ENCODE peak calls at places on chromosome 10, in nine cellular contexts. Q, B, F, Y, N, K, A, E and O are unnamed samples. For H3K36me3, the result is how much of the 10 kb centered on the place peaks cover.

GRCh38 chr10:5775705-5776104 is 37.5 kb downstream of the GDI2 start:
- DNase-seq in Q (no peak), B (no peak), F (no peak), Y (no peak), N (peak), K (peak), A (peak), E (no peak), O (peak)

GRCh38 chr10:121823993-121824463 is 103.8 kb downstream of the ATE1 start:
- DNase-seq in Q (no peak), B (peak), F (no peak), Y (no peak), N (no peak), K (no peak), A (no peak), E (no peak), O (peak)

GRCh38 chr10:133260895-133261725 is 15.6 kb downstream of the ADAM8 start:
- DNase-seq in Q (peak), B (no peak), F (no peak), Y (peak), N (peak), K (peak), A (peak), E (no peak), O (peak)

GRCh38 chr10:131089150-131089549 is 222.4 kb downstream of the TCERG1L start:
- DNase-seq in Q (no peak), B (no peak), F (no peak), Y (no peak), N (no peak), K (no peak), A (no peak), E (no peak), O (no peak)

GRCh38 chr10:129523723-129524316 is 56.8 kb downstream of the MGMT start:
- DNase-seq in Q (no peak), B (no peak), F (no peak), Y (no peak), N (no peak), K (no peak), A (no peak), E (no peak), O (no peak)

GRCh38 chr10:61397175-61397986 is 55.8 kb downstream of the TMEM26 start:
- DNase-seq in Q (no peak), B (peak), F (no peak), Y (no peak), N (no peak), K (no peak), A (no peak), E (no peak), O (no peak)

GRCh38 chr10:99172130-99172738 is 63.4 kb downstream of the HPSE2 start:
- DNase-seq in Q (no peak), B (peak), F (no peak), Y (no peak), N (peak), K (no peak), A (no peak), E (no peak), O (no peak)

GRCh38 chr10:60314306-60314940 is 75.3 kb downstream of the ANK3 start:
- DNase-seq in Q (no peak), B (peak), F (no peak), Y (no peak), N (no peak), K (no peak), A (no peak), E (no peak), O (no peak)

GRCh38 chr10:1498746-1499343 is 238.5 kb downstream of the ADARB2 start:
- DNase-seq in Q (no peak), B (no peak), F (no peak), Y (no peak), N (no peak), K (no peak), A (no peak), E (no peak), O (no peak)

GRCh38 chr10:67015225-67015624 is 89.4 kb downstream of the LRRTM3 start:
- DNase-seq in Q (no peak), B (no peak), F (no peak), Y (no peak), N (no peak), K (no peak), A (no peak), E (no peak), O (no peak)

GRCh38 chr10:45437587-45438456 is 63.8 kb downstream of the ALOX5 start:
- DNase-seq in Q (no peak), B (no peak), F (no peak), Y (no peak), N (no peak), K (no peak), A (no peak), E (no peak), O (no peak)

GRCh38 chr10:118873738-118874105 is 119.0 kb upstream of the CACUL1 start:
- DNase-seq in Q (no peak), B (no peak), F (no peak), Y (no peak), N (no peak), K (no peak), A (no peak), E (no peak), O (no peak)

GRCh38 chr10:121260383-121260782 is 337.9 kb downstream of the FGFR2 start:
- DNase-seq in Q (no peak), B (no peak), F (no peak), Y (no peak), N (no peak), K (no peak), A (no peak), E (no peak), O (no peak)

GRCh38 chr10:132590094-132590751 is 52.6 kb downstream of the INPP5A start:
- DNase-seq in Q (no peak), B (no peak), F (no peak), Y (no peak), N (no peak), K (no peak), A (no peak), E (no peak), O (no peak)

GRCh38 chr10:6473430-6473829 is 106.6 kb downstream of the PRKCQ start:
- DNase-seq in Q (no peak), B (no peak), F (no peak), Y (no peak), N (no peak), K (peak), A (no peak), E (no peak), O (peak)

GRCh38 chr10:89346264-89346971 is 18.6 kb downstream of the IFIT3 start:
- DNase-seq in Q (no peak), B (peak), F (no peak), Y (no peak), N (peak), K (no peak), A (peak), E (peak), O (no peak)

GRCh38 chr10:47361293-47361692 is 13.1 kb downstream of the RBP3 start:
- DNase-seq in Q (no peak), B (peak), F (no peak), Y (no peak), N (peak), K (no peak), A (no peak), E (no peak), O (no peak)

GRCh38 chr10:114577133-114577532 is 80.9 kb downstream of the ABLIM1 start:
- DNase-seq in Q (peak), B (peak), F (no peak), Y (peak), N (peak), K (no peak), A (no peak), E (peak), O (no peak)

GRCh38 chr10:118369806-118370205 is 27.7 kb upstream of the FAM204A start:
- DNase-seq in Q (no peak), B (no peak), F (no peak), Y (no peak), N (no peak), K (no peak), A (no peak), E (no peak), O (no peak)

GRCh38 chr10:31288001-31288400 is 31.0 kb upstream of the ZEB1 start:
- DNase-seq in Q (no peak), B (no peak), F (no peak), Y (no peak), N (no peak), K (no peak), A (no peak), E (no peak), O (no peak)

GRCh38 chr10:114653926-114654325 is 4.1 kb downstream of the ABLIM1 start:
- DNase-seq in Q (no peak), B (no peak), F (no peak), Y (no peak), N (no peak), K (no peak), A (peak), E (no peak), O (no peak)

GRCh38 chr10:10045765-10046028 is 972.0 kb upstream of the CELF2 start:
- DNase-seq in Q (no peak), B (no peak), F (no peak), Y (no peak), N (no peak), K (no peak), A (no peak), E (no peak), O (no peak)

GRCh38 chr10:54368984-54369383 is 432.0 kb downstream of the PCDH15 start:
- DNase-seq in Q (no peak), B (no peak), F (no peak), Y (no peak), N (no peak), K (no peak), A (no peak), E (no peak), O (no peak)

DNA sequence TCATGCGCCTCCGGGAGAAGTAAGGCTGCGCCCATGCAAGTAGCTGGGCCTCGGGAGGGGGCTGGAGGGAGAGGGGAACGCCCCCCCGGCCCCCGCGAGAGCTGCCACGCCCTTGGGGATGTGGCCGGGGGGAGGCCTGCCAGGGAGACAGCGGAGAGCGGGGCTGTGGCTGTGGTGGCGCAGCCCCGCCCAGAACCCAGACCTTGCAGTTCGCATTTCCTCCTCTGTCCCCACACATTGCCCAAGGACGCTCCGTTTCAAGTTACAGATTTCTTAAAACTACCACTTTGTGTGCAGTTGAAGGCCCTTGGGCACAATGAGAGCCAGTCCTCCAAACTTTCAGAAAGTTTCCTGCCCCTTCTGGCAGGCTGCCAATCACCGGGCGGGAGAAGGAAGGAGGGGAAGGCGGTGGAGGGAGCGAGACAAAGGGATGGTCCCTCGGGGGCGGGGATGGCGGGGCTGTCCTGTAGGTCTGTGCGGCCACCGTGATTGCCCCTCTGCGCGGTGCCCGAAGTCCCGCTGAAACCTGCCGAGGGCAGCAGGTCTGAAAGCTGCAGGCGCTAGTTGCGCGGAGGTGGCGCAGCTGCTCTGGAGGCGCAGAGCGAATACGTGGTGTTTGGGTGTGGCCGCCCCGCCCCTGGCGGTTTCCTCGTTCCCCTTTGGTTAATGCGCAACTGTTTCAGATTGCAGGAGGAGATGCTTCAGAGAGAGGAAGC is 2.1 kb downstream of the VIM start:
- DNase-seq in Q (peak), B (peak), F (peak), Y (peak), N (peak), K (peak), A (peak), E (peak), O (peak)
- H3K4me3 ChIP-seq in Q (peak), B (peak), F (peak), Y (peak), N (peak), K (peak), A (peak), E (peak), O (peak)

DNA sequence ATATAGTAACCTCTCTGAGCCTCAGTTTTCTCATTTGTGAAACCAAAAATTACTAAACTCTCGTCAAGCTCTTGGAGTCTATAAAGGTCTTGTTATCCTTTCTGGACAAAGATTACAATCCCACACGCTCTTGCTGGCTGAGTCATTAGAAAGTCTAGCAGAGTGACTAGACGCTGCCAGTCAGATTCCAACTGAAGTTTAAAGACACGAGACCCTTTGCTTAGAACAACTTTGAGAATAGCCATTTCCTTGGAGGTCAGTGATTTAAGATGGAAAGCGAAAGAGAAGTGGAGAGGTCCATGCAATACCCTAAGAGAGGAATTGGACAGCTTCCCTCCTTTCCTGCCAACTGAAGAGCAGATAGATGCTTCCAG is 119.5 kb downstream of the APBB1IP start:
- DNase-seq in Q (no peak), B (no peak), F (no peak), Y (no peak), N (no peak), K (no peak), A (no peak), E (no peak), O (no peak)
- H3K36me3 ChIP-seq in Q (under half), B (under half), F (under half), Y (under half), N (under half), K (under half), A (under half), E (under half), O (under half)

GRCh38 chr10:75431180-75432111 is at the start of gene LRMDA:
- DNase-seq in Q (peak), B (no peak), F (no peak), Y (peak), N (peak), K (no peak), A (peak), E (peak), O (no peak)

GRCh38 chr10:75433216-75433615 is 1.8 kb downstream of the LRMDA start:
- DNase-seq in Q (no peak), B (no peak), F (no peak), Y (no peak), N (no peak), K (no peak), A (no peak), E (no peak), O (no peak)

GRCh38 chr10:75432763-75433162 is 1.3 kb downstream of the LRMDA start:
- DNase-seq in Q (no peak), B (no peak), F (no peak), Y (no peak), N (no peak), K (no peak), A (no peak), E (no peak), O (no peak)

GRCh38 chr10:75430000-75430763 is 1.2 kb upstream of the LRMDA start:
- DNase-seq in Q (peak), B (no peak), F (no peak), Y (peak), N (peak), K (no peak), A (peak), E (peak), O (no peak)

GRCh38 chr10:75432176-75432575 is 752 bp downstream of the LRMDA start:
- DNase-seq in Q (peak), B (no peak), F (no peak), Y (no peak), N (peak), K (no peak), A (no peak), E (no peak), O (no peak)
- H3K4me3 ChIP-seq in Q (peak), B (no peak), F (peak), Y (peak), N (peak), K (no peak), A (peak), E (peak), O (no peak)

GRCh38 chr10:73716251-73716650 is 18.3 kb upstream of the AGAP5 start:
- DNase-seq in Q (no peak), B (no peak), F (no peak), Y (no peak), N (no peak), K (no peak), A (no peak), E (no peak), O (no peak)
- H3K36me3 ChIP-seq in Q (under half), B (under half), F (under half), Y (half or more), N (under half), K (under half), A (half or more), E (under half), O (under half)

GRCh38 chr10:125061557-125062243 is 98.7 kb downstream of the CTBP2 start:
- DNase-seq in Q (no peak), B (no peak), F (no peak), Y (no peak), N (no peak), K (no peak), A (no peak), E (no peak), O (no peak)

GRCh38 chr10:125062244-125063208 is 97.8 kb downstream of the CTBP2 start:
- DNase-seq in Q (no peak), B (no peak), F (no peak), Y (no peak), N (no peak), K (no peak), A (peak), E (no peak), O (no peak)

GRCh38 chr10:125060486-125060850 is 99.9 kb downstream of the CTBP2 start:
- DNase-seq in Q (no peak), B (peak), F (no peak), Y (peak), N (no peak), K (no peak), A (no peak), E (no peak), O (no peak)

GRCh38 chr10:125060851-125061556 is 99.4 kb downstream of the CTBP2 start:
- DNase-seq in Q (peak), B (peak), F (no peak), Y (peak), N (peak), K (peak), A (peak), E (peak), O (no peak)

GRCh38 chr10:125060038-125060437 is 100.3 kb downstream of the CTBP2 start:
- DNase-seq in Q (no peak), B (peak), F (no peak), Y (no peak), N (no peak), K (no peak), A (no peak), E (no peak), O (no peak)
- H3K4me3 ChIP-seq in Q (no peak), B (no peak), F (no peak), Y (peak), N (no peak), K (no peak), A (no peak), E (no peak), O (no peak)

DNA sequence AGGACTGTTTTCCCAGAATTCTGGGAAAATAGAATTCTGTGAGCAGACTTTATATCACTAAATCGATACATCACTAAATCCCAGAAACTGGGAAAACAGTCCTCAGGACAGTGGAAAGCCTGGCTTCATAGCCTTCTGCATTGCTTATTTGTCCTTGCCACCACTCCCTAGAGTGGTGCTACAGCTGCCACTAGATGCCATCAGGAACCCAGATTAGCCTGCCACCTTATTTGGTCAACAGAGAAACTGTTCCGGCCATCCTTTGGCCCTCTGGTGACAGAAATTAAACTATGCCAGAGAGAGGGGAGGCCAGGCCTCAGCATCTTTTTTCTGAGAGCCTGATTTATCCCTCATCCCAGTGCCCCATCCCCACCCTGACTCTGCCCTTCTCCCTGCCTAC is 19.6 kb upstream of the NFKB2 start:
- DNase-seq in Q (no peak), B (no peak), F (no peak), Y (no peak), N (no peak), K (no peak), A (no peak), E (no peak), O (no peak)
- H3K36me3 ChIP-seq in Q (under half), B (half or more), F (under half), Y (half or more), N (under half), K (under half), A (half or more), E (under half), O (under half)

GRCh38 chr10:27256790-27257189 is 16.2 kb upstream of the ACBD5 start:
- DNase-seq in Q (no peak), B (no peak), F (no peak), Y (no peak), N (no peak), K (no peak), A (no peak), E (no peak), O (no peak)
- H3K4me3 ChIP-seq in Q (no peak), B (no peak), F (no peak), Y (no peak), N (no peak), K (no peak), A (no peak), E (no peak), O (no peak)

GRCh38 chr10:70162157-70162891 is 8.0 kb downstream of the SAR1A start:
- DNase-seq in Q (no peak), B (no peak), F (no peak), Y (no peak), N (no peak), K (no peak), A (no peak), E (no peak), O (no peak)
- H3K36me3 ChIP-seq in Q (under half), B (under half), F (under half), Y (under half), N (under half), K (under half), A (half or more), E (under half), O (under half)